ENCODE peak calls at places on chromosomes 12 and 14, in nine cellular contexts. K is T-helper 2 cell, H is AML-193, U is astrocyte of the spinal cord, Q is iPS DF 6.9, F is epithelial cell of prostate, L is glutamatergic neuron, T is HTR-8/SVneo, N is NAMALWA. M is an unnamed sample.

GRCh38 chr14:93068721-93069120 is 47.0 kb downstream of the ITPK1 start:
- DNase-seq in K (no peak), H (no peak), U (no peak), Q (no peak), F (no peak), L (peak; percentile 50), T (no peak), N (no peak), M (no peak)

GRCh38 chr14:104550340-104550848 is 29.2 kb upstream of the C14orf180 start:
- DNase-seq in K (no peak), H (no peak), U (no peak), Q (no peak), F (no peak), L (peak; percentile 6), T (no peak), N (no peak), M (no peak)

GRCh38 chr14:68466491-68466977 is 326.3 kb downstream of the ZFP36L1 start:
- DNase-seq in K (no peak), H (no peak), U (peak; percentile 85), Q (no peak), F (peak; percentile 85), L (no peak), T (peak; percentile 97), N (no peak), M (no peak)

GRCh38 chr14:31291210-31291609 is 83.6 kb upstream of the HECTD1 start:
- DNase-seq in K (no peak), H (peak; percentile 91), U (peak; percentile 22), Q (no peak), F (no peak), L (no peak), T (no peak), N (no peak), M (no peak)

GRCh38 chr14:50342211-50343080 is 30.3 kb downstream of the DMAC2L start:
- DNase-seq in K (no peak), H (no peak), U (peak; percentile 75), Q (no peak), F (no peak), L (peak; percentile 54), T (peak; percentile 79), N (peak; percentile 13), M (no peak)

GRCh38 chr12:115798309-115798917 is 479.1 kb downstream of the MED13L start:
- DNase-seq in K (no peak), H (no peak), U (no peak), Q (no peak), F (no peak), L (no peak), T (no peak), N (no peak), M (no peak)

GRCh38 chr12:103841690-103842584 is 903 bp upstream of the NT5DC3 start:
- DNase-seq in K (no peak), H (peak; percentile 63), U (peak; percentile 95), Q (no peak), F (peak; percentile 87), L (peak; percentile 46), T (peak; percentile 90), N (peak; percentile 21), M (peak; percentile 82)

GRCh38 chr14:51283402-51283825 is 43.4 kb downstream of the TMX1 start:
- DNase-seq in K (no peak), H (peak; percentile 41), U (peak; percentile 95), Q (peak; percentile 22), F (peak; percentile 53), L (no peak), T (peak; percentile 76), N (peak; percentile 43), M (no peak)

GRCh38 chr12:56299308-56299852 is 750 bp downstream of the CS start:
- DNase-seq in K (no peak), H (peak; percentile 16), U (no peak), Q (no peak), F (no peak), L (no peak), T (no peak), N (peak; percentile 62), M (peak; percentile 50)

GRCh38 chr12:71551529-71551928 is 111.9 kb downstream of the LGR5 start:
- DNase-seq in K (no peak), H (peak; percentile 55), U (peak; percentile 20), Q (no peak), F (no peak), L (no peak), T (peak; percentile 10), N (peak; percentile 20), M (no peak)

GRCh38 chr12:19692566-19692965 is 253.3 kb downstream of the AEBP2 start:
- DNase-seq in K (no peak), H (no peak), U (no peak), Q (no peak), F (no peak), L (no peak), T (no peak), N (no peak), M (no peak)

GRCh38 chr14:102952276-102952675 is 29.8 kb downstream of the AMN start:
- DNase-seq in K (no peak), H (no peak), U (no peak), Q (no peak), F (no peak), L (no peak), T (no peak), N (no peak), M (no peak)

GRCh38 chr12:29552324-29552927 is 54.9 kb upstream of the OVCH1 start:
- DNase-seq in K (no peak), H (peak; percentile 50), U (peak; percentile 54), Q (peak; percentile 35), F (no peak), L (peak; percentile 84), T (no peak), N (peak; percentile 66), M (peak; percentile 80)

GRCh38 chr14:66038214-66038977 is 447.8 kb upstream of the CCDC196 start:
- DNase-seq in K (no peak), H (peak; percentile 27), U (no peak), Q (no peak), F (peak; percentile 63), L (no peak), T (no peak), N (no peak), M (no peak)

GRCh38 chr12:13024151-13024946 is 19.8 kb upstream of the FAM234B start:
- DNase-seq in K (no peak), H (peak; percentile 35), U (peak; percentile 77), Q (no peak), F (no peak), L (no peak), T (peak; percentile 45), N (no peak), M (no peak)

GRCh38 chr12:12685305-12685704 is 10.7 kb downstream of the GPR19 start:
- DNase-seq in K (no peak), H (no peak), U (no peak), Q (no peak), F (no peak), L (peak; percentile 38), T (no peak), N (no peak), M (peak; percentile 87)